ENCODE peak calls at places on chromosomes 12 and 14, in four cellular contexts. S is A549; N is HCT116; F is CD4-positive, alpha-beta T cell. V is an unnamed sample.

GRCh38 chr14:26137161-26137560 is 460.7 kb downstream of the NOVA1 start:
- DNase-seq in S (no peak), N (no peak), F (no peak), V (no peak)

GRCh38 chr14:69657961-69658360 is 46.6 kb downstream of the SUSD6 start:
- DNase-seq in S (no peak), N (no peak), F (no peak), V (peak; percentile 72)

GRCh38 chr12:124395284-124395752 is 100.4 kb downstream of the RFLNA start:
- DNase-seq in S (no peak), N (no peak), F (no peak), V (no peak)

GRCh38 chr14:20606190-20606901 is 15.2 kb upstream of the RNASE12 start:
- DNase-seq in S (peak; percentile 44), N (no peak), F (no peak), V (no peak)

GRCh38 chr14:34997762-34998161 is 15.0 kb downstream of the SRP54 start:
- DNase-seq in S (no peak), N (no peak), F (no peak), V (no peak)

GRCh38 chr12:108589028-108589839 is 8.7 kb downstream of the TMEM119 start:
- DNase-seq in S (no peak), N (no peak), F (no peak), V (no peak)

GRCh38 chr12:80175307-80175930 is 76.1 kb downstream of the OTOGL start:
- DNase-seq in S (no peak), N (no peak), F (no peak), V (no peak)

GRCh38 chr12:4589941-4590340 is 27.9 kb downstream of the DYRK4 start:
- DNase-seq in S (no peak), N (no peak), F (no peak), V (no peak)

GRCh38 chr12:53862206-53862605 is 76.4 kb upstream of the HOXC13 start:
- DNase-seq in S (no peak), N (no peak), F (no peak), V (no peak)

DNA sequence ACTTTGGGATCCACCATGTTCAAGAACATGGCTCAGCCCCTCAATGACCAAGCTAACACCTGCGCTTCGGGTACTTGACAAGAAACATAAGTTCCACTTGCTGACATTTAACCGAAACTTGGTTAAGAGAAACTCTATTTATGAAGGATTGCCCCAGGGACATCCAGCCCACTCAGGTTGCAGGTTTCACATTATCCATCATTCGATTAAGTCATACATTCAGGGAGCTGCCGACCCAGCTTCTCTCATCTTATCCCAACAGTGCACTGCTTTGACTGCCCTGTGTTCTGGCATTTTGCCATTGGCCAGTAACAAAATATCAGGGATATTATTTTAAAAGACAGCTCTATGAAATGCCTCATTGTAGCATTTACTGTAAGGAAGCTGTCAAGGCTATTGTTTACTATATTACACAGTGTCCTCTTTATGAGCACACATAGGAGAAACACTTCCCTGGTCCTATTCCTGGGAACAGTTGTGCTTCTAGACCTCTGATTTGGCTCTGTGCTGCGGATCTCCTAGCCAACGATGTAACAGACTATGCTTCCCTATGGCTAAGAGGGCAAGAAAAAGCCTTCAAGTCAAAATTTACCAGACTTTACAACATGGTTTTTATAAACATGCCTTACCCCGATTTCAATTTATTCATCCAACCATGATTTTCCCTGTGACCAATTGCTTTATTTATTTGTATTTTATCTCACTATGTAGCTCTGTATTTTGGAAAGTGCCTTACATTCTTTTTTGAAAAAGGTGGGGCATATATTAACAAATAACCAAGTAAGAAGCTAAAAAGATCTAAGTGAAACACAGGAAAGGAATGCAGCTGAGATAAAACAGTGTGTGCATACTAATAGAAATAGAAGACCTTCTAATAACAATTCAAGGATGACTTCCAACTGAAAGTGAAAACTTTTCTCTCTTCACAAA is 109.3 kb downstream of the ITPR2 start:
- DNase-seq in S (no peak), N (no peak), F (no peak), V (peak; percentile 5)
- H3K27ac ChIP-seq in S (no peak overlapping the region), N (no peak overlapping the region), F (no peak overlapping the region), V (no peak overlapping the region)

GRCh38 chr14:38255673-38256357 is at the start of gene CLEC14A:
- DNase-seq in S (no peak), N (no peak), F (peak; percentile 2), V (no peak)
- TF ChIP-seq CTCF in S (no peak), N (no peak), F (no peak), V (no peak)

DNA sequence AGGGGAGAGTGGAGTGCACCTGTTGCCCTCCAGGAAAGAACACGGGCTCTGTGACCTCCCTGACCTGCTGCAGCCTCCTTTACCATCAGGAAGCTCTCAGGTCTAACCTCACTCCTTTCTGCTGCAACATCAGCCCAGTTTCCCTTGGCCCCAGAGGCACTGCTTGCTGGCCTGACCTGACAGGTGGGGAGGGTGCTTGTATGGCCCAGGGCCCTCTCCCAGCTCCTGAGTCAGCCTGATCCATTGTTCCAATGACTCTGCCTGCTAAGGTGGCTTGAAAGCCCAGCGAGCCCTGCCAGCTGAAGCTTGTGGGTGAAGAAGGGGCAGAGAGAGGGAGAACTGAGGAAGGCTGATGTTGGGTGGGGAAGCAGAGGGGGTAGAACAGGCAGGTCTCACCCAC is 13.2 kb upstream of the KRT78 start:
- DNase-seq in S (no peak), N (no peak), F (no peak), V (no peak)
- H3K27ac ChIP-seq in S (no peak overlapping the region), N (no peak overlapping the region), F (no peak overlapping the region), V (peak overlapping the region; percentile 93)

GRCh38 chr14:51953996-51954395 is 35.4 kb upstream of the RTRAF start:
- DNase-seq in S (no peak), N (no peak), F (no peak), V (no peak)

GRCh38 chr14:51959928-51960327 is 29.4 kb upstream of the RTRAF start:
- DNase-seq in S (no peak), N (no peak), F (no peak), V (no peak)

GRCh38 chr14:51950007-51950406 is 39.3 kb upstream of the RTRAF start:
- DNase-seq in S (no peak), N (no peak), F (no peak), V (no peak)

GRCh38 chr14:51957950-51958349 is 31.4 kb upstream of the RTRAF start:
- DNase-seq in S (no peak), N (no peak), F (no peak), V (no peak)

GRCh38 chr14:51954657-51955056 is 34.7 kb upstream of the RTRAF start:
- DNase-seq in S (no peak), N (no peak), F (no peak), V (no peak)
- TF ChIP-seq CTCF in S (no peak), N (peak; percentile 3), F (no peak), V (no peak)

DNA sequence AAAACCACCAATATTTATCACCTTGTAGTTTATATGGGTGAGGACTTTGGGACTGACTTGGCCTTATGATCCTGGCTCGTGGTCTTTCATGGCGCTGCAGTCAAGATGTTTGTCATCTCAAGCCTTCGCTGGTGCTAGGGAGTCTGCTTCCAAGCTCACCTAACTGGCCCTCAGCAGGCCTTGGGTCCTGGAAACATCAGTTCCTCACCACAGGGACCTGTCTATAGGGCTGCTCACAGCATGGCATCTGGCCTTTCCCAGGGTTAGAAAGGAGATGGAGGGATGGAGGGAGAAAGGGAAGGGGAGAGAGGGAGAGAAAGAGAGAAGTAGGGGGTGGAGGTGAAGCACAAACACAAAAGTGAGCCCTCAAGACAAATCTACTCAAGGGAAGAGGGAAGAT is 31.7 kb downstream of the VCPKMT start:
- DNase-seq in S (no peak), N (no peak), F (no peak), V (no peak)
- H3K27ac ChIP-seq in S (no peak overlapping the region), N (no peak overlapping the region), F (peak overlapping the region; percentile 97), V (no peak overlapping the region)

DNA sequence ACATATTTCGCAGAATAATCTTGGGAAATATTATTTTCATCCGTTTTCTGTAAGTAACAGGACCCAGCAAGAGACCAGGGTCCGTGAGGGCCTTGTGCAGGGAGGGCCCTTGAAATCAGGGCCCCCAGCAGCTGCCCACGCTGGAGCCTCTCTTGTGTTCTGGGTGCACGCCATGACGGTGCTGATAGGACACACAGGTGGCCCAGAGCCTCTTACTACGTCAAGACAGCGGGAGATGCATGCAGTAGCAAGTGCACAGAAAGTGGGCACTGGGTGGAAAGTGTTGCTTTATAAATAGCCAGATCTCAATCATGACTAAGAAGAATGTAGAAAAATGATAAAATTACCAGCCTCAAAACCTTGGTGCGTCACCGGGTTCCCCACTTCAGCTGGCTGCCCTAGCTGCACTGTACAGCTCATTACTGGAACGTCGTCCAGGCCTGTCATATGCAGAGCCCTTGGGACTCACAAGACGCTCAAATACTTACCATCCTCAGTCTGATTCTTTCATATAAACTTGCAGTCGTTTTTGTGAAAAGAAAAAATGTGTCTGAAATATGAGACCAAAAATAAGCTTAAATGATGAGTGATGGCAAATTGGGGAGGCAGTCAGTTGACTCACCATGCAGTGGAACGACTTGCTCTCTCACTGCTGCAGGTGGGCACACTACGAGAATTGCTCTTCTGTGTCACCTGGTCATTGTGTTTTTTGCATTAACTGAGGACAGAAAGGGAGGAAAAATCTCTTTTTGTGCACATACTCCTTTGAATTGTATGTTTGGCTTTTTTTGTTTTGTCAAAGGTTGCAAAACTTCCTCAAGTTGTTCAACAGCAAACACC is 68.2 kb downstream of the DDX51 start:
- DNase-seq in S (no peak), N (no peak), F (no peak), V (no peak)
- TF ChIP-seq CTCF in S (no peak), N (no peak), F (no peak), V (no peak)

GRCh38 chr12:116162071-116162470 is 115.4 kb downstream of the MED13L start:
- DNase-seq in S (no peak), N (no peak), F (no peak), V (no peak)

GRCh38 chr12:116166306-116166705 is 111.2 kb downstream of the MED13L start:
- DNase-seq in S (no peak), N (no peak), F (no peak), V (no peak)

GRCh38 chr12:116161588-116161987 is 115.9 kb downstream of the MED13L start:
- DNase-seq in S (no peak), N (no peak), F (no peak), V (no peak)

GRCh38 chr12:116164263-116164817 is 113.2 kb downstream of the MED13L start:
- DNase-seq in S (no peak), N (no peak), F (no peak), V (no peak)

GRCh38 chr12:116164976-116165425 is 112.5 kb downstream of the MED13L start:
- DNase-seq in S (no peak), N (peak; percentile 44), F (no peak), V (peak; percentile 67)
- H3K27ac ChIP-seq in S (no peak overlapping the region), N (peak overlapping the region; percentile 3), F (no peak overlapping the region), V (peak overlapping the region; percentile 71)

DNA sequence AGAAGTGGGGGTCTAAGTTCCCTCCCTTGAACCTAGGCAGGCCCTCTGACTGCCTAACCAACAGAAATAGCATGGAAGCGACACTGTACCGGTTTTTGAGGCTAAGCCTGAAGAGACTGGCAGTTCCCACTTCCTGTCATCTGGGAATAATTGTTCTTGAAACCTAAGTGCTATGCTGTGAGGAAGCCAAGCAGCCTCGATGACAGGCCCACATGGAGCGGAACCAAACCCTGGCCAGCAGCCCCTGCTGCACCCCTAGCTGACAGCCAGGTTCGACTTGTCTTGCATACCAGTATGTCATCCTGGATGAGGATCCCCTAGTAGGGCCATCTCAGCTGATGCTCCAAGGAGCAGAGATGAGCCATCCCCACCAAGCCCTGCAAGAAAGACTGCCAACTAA is 6.4 kb upstream of the GPR68 start:
- DNase-seq in S (no peak), N (no peak), F (no peak), V (no peak)
- TF ChIP-seq CTCF in S (no peak), N (no peak), F (no peak), V (no peak)